ENCODE peak calls at places on chromosomes 6 and 20, in five cellular contexts. R is CD4-positive, alpha-beta T cell; A is nephron progenitor cell; M is foreskin keratinocyte; C is GM06990. Q is an unnamed sample.

GRCh38 chr20:4869290-4870193 is 131.8 kb downstream of the SLC23A2 start:
- DNase-seq in R (no peak), A (no peak), M (no peak), C (no peak), Q (no peak)

GRCh38 chr6:122696079-122696478 is 83.4 kb upstream of the FABP7 start:
- DNase-seq in R (no peak), A (no peak), M (peak; percentile 71), C (no peak), Q (no peak)

GRCh38 chr6:99822741-99823512 is 171.1 kb downstream of the MCHR2 start:
- DNase-seq in R (no peak), A (peak; percentile 9), M (peak; percentile 59), C (no peak), Q (peak; percentile 4)

GRCh38 chr6:82361631-82362030 is 2.0 kb upstream of the TPBG start:
- DNase-seq in R (no peak), A (no peak), M (no peak), C (no peak), Q (no peak)

GRCh38 chr20:53226788-53227187 is 254.6 kb downstream of the TSHZ2 start:
- DNase-seq in R (no peak), A (no peak), M (no peak), C (no peak), Q (no peak)

GRCh38 chr6:33995873-33996475 is 149.9 kb downstream of the GRM4 start:
- DNase-seq in R (no peak), A (no peak), M (no peak), C (no peak), Q (no peak)

GRCh38 chr20:32017711-32018251 is 7.5 kb downstream of the CCM2L start:
- DNase-seq in R (peak; percentile 56), A (peak; percentile 65), M (no peak), C (no peak), Q (no peak)

GRCh38 chr20:59618131-59618530 is 13.8 kb downstream of the PHACTR3 start:
- DNase-seq in R (no peak), A (no peak), M (no peak), C (no peak), Q (no peak)

GRCh38 chr6:158599635-158600034 is 39.7 kb downstream of the TMEM181 start:
- DNase-seq in R (no peak), A (no peak), M (no peak), C (no peak), Q (no peak)

GRCh38 chr6:49909508-49910047 is 43.2 kb upstream of the CRISP1 start:
- DNase-seq in R (no peak), A (no peak), M (no peak), C (no peak), Q (no peak)

GRCh38 chr6:55895972-55896371 is 20.6 kb upstream of the BMP5 start:
- DNase-seq in R (no peak), A (no peak), M (no peak), C (no peak), Q (no peak)
- TF ChIP-seq CTCF in R (no peak), A (no peak), M (no peak), C (no peak), Q (no peak)

DNA sequence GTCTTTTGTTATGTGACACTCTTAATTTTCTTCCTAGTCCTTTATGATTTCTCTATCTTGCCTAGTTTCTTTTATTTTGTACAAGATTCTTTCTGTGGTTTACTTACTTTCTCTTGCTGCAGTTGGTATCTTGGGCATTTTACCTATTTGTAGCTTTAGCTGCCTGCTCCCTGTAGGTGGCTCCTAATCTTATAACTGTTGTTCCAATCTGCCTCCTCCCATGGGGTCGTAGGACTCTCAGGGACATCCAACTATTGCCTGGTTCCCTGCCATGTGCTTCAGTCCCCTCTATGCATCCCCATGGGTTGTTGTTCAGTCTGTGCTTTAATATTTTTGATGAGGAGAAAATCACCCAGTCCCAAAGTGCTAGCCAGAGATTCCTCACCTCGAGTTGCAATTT is 31.4 kb downstream of the RIN2 start:
- DNase-seq in R (no peak), A (no peak), M (no peak), C (no peak), Q (no peak)
- TF ChIP-seq CTCF in R (no peak), A (no peak), M (peak; percentile 21), C (no peak), Q (no peak)

GRCh38 chr6:125791151-125791819 is 525 bp downstream of the NCOA7 start:
- DNase-seq in R (peak; percentile 47), A (no peak), M (no peak), C (no peak), Q (no peak)
- TF ChIP-seq CTCF in R (peak; percentile 65), A (peak; percentile 43), M (peak; percentile 66), C (peak; percentile 73), Q (peak; percentile 65)

DNA sequence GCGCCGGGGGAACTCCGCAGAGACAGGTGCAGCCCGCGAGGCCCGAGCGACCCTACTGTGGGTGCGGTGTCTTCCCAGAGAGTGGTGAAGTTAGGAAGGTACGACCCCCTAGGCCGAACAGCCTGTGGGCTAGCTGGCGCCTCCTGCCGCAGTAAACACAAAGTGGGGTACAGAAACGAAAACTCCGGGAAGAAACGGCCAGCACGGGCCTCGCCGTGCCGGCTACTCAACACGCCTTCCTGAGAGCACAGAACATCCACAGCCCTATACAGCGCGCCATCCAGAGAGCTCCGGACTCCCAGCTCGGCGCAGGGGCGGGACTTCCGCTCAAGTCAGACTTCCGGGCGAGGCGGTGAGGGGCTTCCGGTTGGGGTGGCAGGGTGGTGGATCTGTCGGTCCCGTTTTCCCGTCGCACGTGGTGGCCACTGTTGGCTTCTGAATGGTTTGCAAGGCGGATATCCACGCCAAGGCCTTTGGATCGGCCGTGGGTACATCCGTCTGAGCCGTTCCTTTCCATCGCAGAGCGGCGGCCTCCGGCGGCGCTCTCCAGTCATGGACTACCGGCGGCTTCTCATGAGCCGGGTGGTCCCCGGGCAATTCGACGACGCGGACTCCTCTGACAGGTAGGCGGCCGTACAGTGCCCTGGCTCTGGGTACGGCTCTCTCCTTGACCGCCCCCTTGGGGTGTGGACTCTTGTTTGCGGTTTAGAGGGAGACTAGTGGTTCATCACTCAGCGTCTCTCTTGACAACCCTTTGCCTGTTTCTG is at the start of the genes CAGE1 and RIOK1:
- DNase-seq in R (peak; percentile 91), A (peak; percentile 94), M (peak; percentile 88), C (peak; percentile 95), Q (peak; percentile 92)
- TF ChIP-seq CTCF in R (no peak), A (no peak), M (no peak), C (no peak), Q (peak; percentile 47)